ENCODE peak calls at places on chromosomes 13 and 19, in eight cellular contexts. J is breast epithelium; K is fibroblast of lung; V is memory B cell; L is activated gamma-delta T cell treated with anti-CD3 and anti-CD28 coated beads, Interleukin-2, amount 50 U/mL, for 16 hours; A is Caki2; B is mesenchymal stem cell; H is EL. P is an unnamed sample.

GRCh38 chr19:13619203-13619632 is 112.9 kb upstream of the CACNA1A start:
- DNase-seq in J (no peak), K (no peak), V (no peak), L (no peak), A (peak; percentile 65), B (no peak), H (no peak), P (no peak)

GRCh38 chr19:58291943-58292342 is 13.2 kb downstream of the ZNF8 start:
- DNase-seq in J (no peak), K (no peak), V (no peak), L (no peak), A (no peak), B (no peak), H (no peak), P (no peak)

GRCh38 chr19:30719991-30720329 is 347.8 kb downstream of the ZNF536 start:
- DNase-seq in J (no peak), K (peak; percentile 12), V (no peak), L (no peak), A (peak; percentile 44), B (peak; percentile 4), H (peak; percentile 15), P (peak; percentile 41)

GRCh38 chr19:5844456-5845433 is 5.2 kb upstream of the FUT6 start:
- DNase-seq in J (no peak), K (no peak), V (no peak), L (no peak), A (no peak), B (no peak), H (no peak), P (no peak)

GRCh38 chr19:7602240-7602934 is 6.7 kb downstream of the CAMSAP3 start:
- DNase-seq in J (no peak), K (no peak), V (no peak), L (no peak), A (no peak), B (no peak), H (no peak), P (peak; percentile 39)

GRCh38 chr13:66518068-66518467 is 712.1 kb downstream of the PCDH9 start:
- DNase-seq in J (no peak), K (no peak), V (no peak), L (no peak), A (no peak), B (no peak), H (no peak), P (no peak)

GRCh38 chr19:51333836-51334460 is 8.0 kb downstream of the VSIG10L start:
- DNase-seq in J (no peak), K (no peak), V (no peak), L (no peak), A (peak; percentile 53), B (no peak), H (peak; percentile 14), P (no peak)

GRCh38 chr13:113373811-113374485 is 10.0 kb upstream of the GRTP1 start:
- DNase-seq in J (no peak), K (no peak), V (no peak), L (no peak), A (no peak), B (no peak), H (no peak), P (no peak)

GRCh38 chr19:18875726-18876125 is 20.2 kb downstream of the CERS1 start:
- DNase-seq in J (no peak), K (peak; percentile 47), V (no peak), L (no peak), A (no peak), B (no peak), H (no peak), P (no peak)

GRCh38 chr19:11797491-11797890 is 832 bp upstream of the ZNF491 start:
- DNase-seq in J (peak; percentile 83), K (peak; percentile 90), V (peak; percentile 77), L (peak; percentile 59), A (peak; percentile 44), B (peak; percentile 83), H (peak; percentile 88), P (peak; percentile 95)

GRCh38 chr19:14021474-14021873 is 6.5 kb upstream of the RLN3 start:
- DNase-seq in J (no peak), K (no peak), V (no peak), L (no peak), A (no peak), B (no peak), H (no peak), P (no peak)

GRCh38 chr13:45370922-45371406 is 30.0 kb upstream of the TPT1 start:
- DNase-seq in J (peak; percentile 67), K (peak; percentile 83), V (peak; percentile 42), L (peak; percentile 34), A (no peak), B (peak; percentile 85), H (peak; percentile 76), P (no peak)

GRCh38 chr13:70249332-70250064 is 141.2 kb upstream of the KLHL1 start:
- DNase-seq in J (no peak), K (peak; percentile 13), V (no peak), L (no peak), A (peak; percentile 64), B (peak; percentile 91), H (no peak), P (no peak)

GRCh38 chr13:80337011-80337688 is 3.8 kb downstream of the SPRY2 start:
- DNase-seq in J (no peak), K (peak; percentile 12), V (no peak), L (no peak), A (no peak), B (no peak), H (peak; percentile 26), P (no peak)

GRCh38 chr19:33339016-33339749 is 34.3 kb upstream of the CEBPG start:
- DNase-seq in J (no peak), K (no peak), V (no peak), L (no peak), A (no peak), B (no peak), H (no peak), P (no peak)

GRCh38 chr13:32905864-32906180 is 110.4 kb upstream of the KL start:
- DNase-seq in J (no peak), K (peak; percentile 66), V (no peak), L (no peak), A (no peak), B (no peak), H (no peak), P (no peak)

GRCh38 chr19:45820413-45821102 is 5.5 kb upstream of the RSPH6A start:
- DNase-seq in J (no peak), K (no peak), V (no peak), L (no peak), A (no peak), B (no peak), H (no peak), P (no peak)

GRCh38 chr19:44260343-44260681 is 626 bp downstream of the ZNF233 start:
- DNase-seq in J (no peak), K (no peak), V (no peak), L (no peak), A (no peak), B (no peak), H (peak; percentile 1), P (no peak)

GRCh38 chr19:39156230-39156890 is 30.8 kb downstream of the PAK4 start:
- DNase-seq in J (no peak), K (no peak), V (no peak), L (no peak), A (peak; percentile 25), B (no peak), H (peak; percentile 12), P (no peak)

GRCh38 chr19:33143897-33144405 is 12.0 kb downstream of the WDR88 start:
- DNase-seq in J (peak; percentile 24), K (peak; percentile 56), V (peak; percentile 48), L (peak; percentile 51), A (peak; percentile 57), B (peak; percentile 64), H (peak; percentile 49), P (peak; percentile 2)

GRCh38 chr19:14530005-14530348 is 583 bp downstream of the TECR start:
- DNase-seq in J (peak; percentile 44), K (no peak), V (no peak), L (no peak), A (no peak), B (no peak), H (peak; percentile 30), P (no peak)

GRCh38 chr13:22793598-22794134 is 387.1 kb upstream of the SGCG start:
- DNase-seq in J (no peak), K (no peak), V (no peak), L (no peak), A (no peak), B (no peak), H (no peak), P (no peak)

GRCh38 chr13:50730496-50731171 is 112.9 kb downstream of the DLEU7 start:
- DNase-seq in J (no peak), K (no peak), V (no peak), L (no peak), A (no peak), B (no peak), H (no peak), P (no peak)

GRCh38 chr19:7434391-7434790 is 54.4 kb downstream of the PEX11G start:
- DNase-seq in J (no peak), K (no peak), V (no peak), L (no peak), A (no peak), B (no peak), H (no peak), P (no peak)

GRCh38 chr13:26629260-26629659 is 71.8 kb downstream of the WASF3 start:
- DNase-seq in J (no peak), K (no peak), V (no peak), L (no peak), A (no peak), B (no peak), H (peak; percentile 13), P (no peak)

GRCh38 chr13:33032037-33032625 is 15.9 kb downstream of the KL start:
- DNase-seq in J (no peak), K (no peak), V (no peak), L (no peak), A (no peak), B (no peak), H (peak; percentile 67), P (no peak)

GRCh38 chr13:99418663-99419140 is 82.6 kb upstream of the TM9SF2 start:
- DNase-seq in J (no peak), K (no peak), V (no peak), L (no peak), A (no peak), B (no peak), H (no peak), P (no peak)

GRCh38 chr13:98944336-98944735 is 33.5 kb downstream of the DOCK9 start:
- DNase-seq in J (no peak), K (peak; percentile 33), V (no peak), L (no peak), A (no peak), B (no peak), H (no peak), P (no peak)

GRCh38 chr19:1655131-1655981 is 2.9 kb upstream of the TCF3 start:
- DNase-seq in J (no peak), K (no peak), V (no peak), L (no peak), A (no peak), B (no peak), H (peak; percentile 12), P (no peak)